ENCODE peak calls at places on chromosomes 6 and 20, in eight cellular contexts. O is CD8-positive, alpha-beta T cell; E is cardiac fibroblast; D is upper lobe of right lung; F is left lung; Y is cardiac muscle cell; J is coronary artery; G is IMR-90. X is an unnamed sample.

GRCh38 chr20:24469116-24470030 is at the start of gene SYNDIG1:
- DNase-seq in F (peak; percentile 76), G (no peak), O (no peak), D (no peak), Y (peak; percentile 66), E (peak; percentile 0), J (no peak), X (no peak)

GRCh38 chr20:58003525-58003924 is 224.9 kb downstream of the ANKRD60 start:
- DNase-seq in G (no peak), F (no peak), E (no peak), D (no peak), O (no peak), Y (no peak), J (no peak), X (no peak)

GRCh38 chr6:84554706-84555105 is 209.7 kb downstream of the TBX18 start:
- DNase-seq in O (no peak), F (no peak), D (no peak), J (no peak), Y (no peak), G (no peak), E (peak; percentile 55), X (no peak)

GRCh38 chr6:25968769-25969168 is 6.2 kb downstream of the TRIM38 start:
- DNase-seq in J (no peak), G (peak; percentile 17), E (peak; percentile 59), O (no peak), Y (no peak), F (no peak), D (no peak), X (peak; percentile 2)

GRCh38 chr6:166277892-166278578 is 30.2 kb downstream of the PRR18 start:
- DNase-seq in J (no peak), G (no peak), O (no peak), E (no peak), D (no peak), F (no peak), Y (no peak), X (no peak)

GRCh38 chr6:45830441-45831139 is 185.1 kb downstream of the CLIC5 start:
- DNase-seq in J (no peak), O (no peak), F (no peak), E (peak; percentile 44), D (no peak), G (no peak), Y (no peak), X (no peak)

GRCh38 chr6:143999406-143999805 is 8.7 kb downstream of the PLAGL1 start:
- DNase-seq in O (no peak), Y (no peak), F (no peak), J (no peak), E (peak; percentile 68), G (peak; percentile 89), D (no peak), X (peak; percentile 26)

GRCh38 chr6:136791296-136792065 is 796 bp downstream of the MAP3K5 start:
- DNase-seq in D (peak; percentile 88), E (peak; percentile 64), F (peak; percentile 91), J (peak; percentile 88), Y (peak; percentile 48), O (peak; percentile 53), G (peak; percentile 67), X (no peak)

GRCh38 chr20:19096847-19097246 is 115.6 kb upstream of the SLC24A3 start:
- DNase-seq in Y (no peak), J (no peak), G (no peak), D (no peak), E (no peak), F (no peak), O (no peak), X (no peak)

GRCh38 chr20:53786445-53787267 is 193.0 kb upstream of the ZNF217 start:
- DNase-seq in F (no peak), O (no peak), G (no peak), D (no peak), Y (no peak), E (no peak), J (no peak), X (no peak)

GRCh38 chr6:19465760-19466159 is 371.4 kb upstream of the ID4 start:
- DNase-seq in D (no peak), O (no peak), E (peak; percentile 65), Y (no peak), J (no peak), G (peak; percentile 31), F (no peak), X (peak; percentile 57)

GRCh38 chr20:4161447-4162251 is 146.3 kb upstream of the RNF24 start:
- DNase-seq in Y (no peak), O (no peak), J (no peak), G (no peak), D (peak; percentile 66), E (no peak), F (no peak), X (no peak)

DNA sequence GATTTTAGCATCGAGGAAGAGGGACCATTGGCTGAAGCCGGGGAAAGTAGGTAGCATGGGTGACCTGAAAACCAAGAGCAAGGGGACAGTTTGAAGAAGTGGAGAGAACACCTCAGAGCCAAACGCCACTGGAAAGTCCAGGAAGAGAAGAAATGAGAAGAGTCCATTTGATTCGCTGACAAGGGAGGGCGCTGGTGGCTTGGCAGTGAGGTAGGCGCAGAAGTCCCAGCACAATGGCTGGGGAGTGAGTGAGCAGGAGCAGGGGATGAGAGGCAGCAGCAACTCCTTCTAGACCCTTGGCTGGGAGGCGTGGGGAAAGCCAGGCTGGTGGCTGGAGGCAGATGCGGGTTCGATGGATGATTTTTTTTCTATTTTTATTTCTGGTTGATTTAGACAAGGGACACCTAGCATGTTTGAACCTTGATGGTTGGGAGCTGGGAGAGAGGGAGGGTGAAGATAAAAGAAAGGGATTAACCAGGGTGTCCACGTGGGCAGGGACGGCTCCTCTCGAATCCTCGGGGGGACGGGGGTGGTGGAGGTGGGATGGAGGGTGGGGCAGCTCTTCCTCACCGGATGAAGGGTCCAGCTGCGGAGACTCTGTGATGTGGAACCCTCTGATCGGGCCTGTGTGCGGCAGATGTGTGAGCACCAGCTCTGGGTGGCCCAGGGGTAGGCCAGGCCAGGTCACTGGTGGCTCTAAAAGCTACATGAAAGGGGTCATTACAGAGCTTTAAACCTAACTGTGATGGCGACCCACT is 164.2 kb downstream of the NFATC2 start:
- DNase-seq in O (no peak), D (peak; percentile 48), G (no peak), F (no peak), Y (peak; percentile 38), J (no peak), E (no peak), X (no peak)
- TF ChIP-seq CTCF in O (no peak), D (no peak), G (peak; percentile 24), F (no peak), Y (no peak), J (no peak), E (no peak), X (no peak)

DNA sequence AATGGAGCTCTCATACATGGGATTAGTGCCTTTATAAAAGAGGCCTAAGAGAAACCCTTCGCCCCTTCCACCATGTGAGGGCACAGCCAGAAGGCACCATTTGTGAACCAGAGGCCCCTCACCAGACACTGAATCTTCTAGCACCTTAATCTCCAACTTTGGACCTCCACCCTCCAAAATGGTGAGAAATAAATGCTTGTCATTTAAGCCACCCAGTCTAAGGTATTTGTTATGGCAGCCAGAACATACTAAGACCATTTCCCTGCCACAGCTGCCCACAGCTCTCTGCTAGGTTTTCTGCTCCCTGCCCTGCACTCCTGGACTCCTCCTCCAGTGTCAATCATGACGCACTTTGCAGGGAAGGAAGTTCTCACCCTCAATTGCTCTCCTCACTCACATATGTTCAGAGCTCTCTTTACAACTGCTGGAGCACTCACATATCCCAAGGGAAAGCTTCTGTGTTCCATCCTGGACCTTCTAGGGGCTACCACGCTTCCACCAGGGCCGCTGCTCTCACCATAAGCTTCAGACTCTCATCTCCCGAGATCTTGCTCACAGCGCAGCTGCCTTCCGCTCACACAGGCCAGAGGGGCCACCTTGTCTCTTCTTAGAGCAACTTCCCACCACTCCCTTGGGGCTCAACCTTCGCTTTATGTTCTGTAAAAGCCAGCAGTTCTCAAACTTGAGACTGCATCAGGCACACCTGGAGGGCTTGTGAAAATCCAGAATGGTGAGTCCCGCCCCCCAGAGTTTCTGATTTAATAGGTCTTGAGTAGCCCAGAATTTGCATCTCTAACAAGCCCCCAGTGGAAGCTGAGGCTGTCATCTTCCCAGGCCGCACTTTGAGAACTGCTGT is 1.6 kb upstream of the LY86 start:
- DNase-seq in J (no peak), F (no peak), G (no peak), O (no peak), E (no peak), D (no peak), Y (no peak), X (no peak)
- H3K4me3 ChIP-seq in J (no peak overlapping the region), F (no peak overlapping the region), G (no peak overlapping the region), O (no peak overlapping the region), E (no peak overlapping the region), D (no peak overlapping the region), Y (no peak overlapping the region), X (no peak overlapping the region)

GRCh38 chr6:12603711-12604049 is 112.9 kb upstream of the PHACTR1 start:
- DNase-seq in J (no peak), Y (no peak), D (no peak), F (no peak), G (no peak), E (no peak), O (no peak), X (no peak)
- TF ChIP-seq CTCF in J (no peak), Y (no peak), D (no peak), F (no peak), G (no peak), E (peak; percentile 3), O (no peak), X (no peak)

GRCh38 chr6:106087548-106088325 is 1.6 kb downstream of the PRDM1 start:
- DNase-seq in J (no peak), O (no peak), Y (peak; percentile 5), F (no peak), G (peak; percentile 87), D (no peak), E (peak; percentile 66), X (peak; percentile 57)
- H3K4me3 ChIP-seq in J (peak overlapping the region; percentile 71), O (no peak overlapping the region), Y (peak overlapping the region; percentile 53), F (peak overlapping the region; percentile 37), G (peak overlapping the region; percentile 85), D (peak overlapping the region; percentile 51), E (peak overlapping the region; percentile 65), X (peak overlapping the region; percentile 67)

GRCh38 chr20:63740501-63741353 is 1.2 kb downstream of the SLC2A4RG start:
- DNase-seq in Y (peak; percentile 84), D (peak; percentile 95), E (peak; percentile 95), J (peak; percentile 95), F (peak; percentile 95), G (peak; percentile 86), O (peak; percentile 46), X (peak; percentile 70)
- TF ChIP-seq CTCF in Y (peak; percentile 11), D (no peak), E (no peak), J (no peak), F (no peak), G (peak; percentile 21), O (no peak), X (peak; percentile 23)

DNA sequence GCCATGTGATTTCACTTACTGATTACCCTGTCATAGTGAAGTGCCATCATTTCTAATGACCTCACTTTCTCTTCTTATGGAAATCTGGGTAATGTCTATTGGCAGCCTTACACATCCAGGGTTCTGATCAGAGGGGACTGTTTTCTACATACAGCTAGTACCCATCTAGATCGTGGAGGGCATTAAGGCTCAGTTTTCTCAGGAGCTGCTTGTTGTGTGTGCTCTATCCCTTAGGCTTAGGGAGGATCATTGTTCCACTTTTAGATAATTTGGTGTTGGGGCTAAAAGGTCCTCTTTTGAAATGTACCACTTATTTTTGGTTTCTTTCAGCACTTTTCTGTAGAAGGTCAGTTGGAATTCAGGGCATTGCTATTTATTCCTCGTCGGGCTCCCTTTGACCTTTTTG is 3.8 kb downstream of the HSP90AB1 start:
- DNase-seq in G (no peak), E (no peak), Y (no peak), O (no peak), D (no peak), F (no peak), J (no peak), X (no peak)
- H3K4me3 ChIP-seq in G (no peak overlapping the region), E (no peak overlapping the region), Y (no peak overlapping the region), O (no peak overlapping the region), D (no peak overlapping the region), F (no peak overlapping the region), J (no peak overlapping the region), X (no peak overlapping the region)

GRCh38 chr20:15976047-15976731 is 597.1 kb downstream of the KIF16B start:
- DNase-seq in D (no peak), E (no peak), O (no peak), G (no peak), F (no peak), Y (no peak), J (no peak), X (no peak)
- TF ChIP-seq CTCF in D (no peak), E (no peak), O (no peak), G (no peak), F (no peak), Y (no peak), J (no peak), X (no peak)